ENCODE peak calls at places on chromosomes 6 and 20, in four cellular contexts. V is psoas muscle, J is epithelial cell of esophagus, B is OCI-LY7. N is an unnamed sample.

GRCh38 chr6:144899161-144899560 is 614.0 kb downstream of the UTRN start:
- DNase-seq in V (no peak), B (no peak), J (no peak), N (no peak)

GRCh38 chr6:71197770-71198169 is 90.8 kb upstream of the OGFRL1 start:
- DNase-seq in B (no peak), J (peak; percentile 45), V (no peak), N (no peak)

GRCh38 chr6:89110288-89110687 is 7.6 kb downstream of the SRSF12 start:
- DNase-seq in V (no peak), B (no peak), J (no peak), N (no peak)

GRCh38 chr6:48766349-48766748 is 655.4 kb upstream of the PTCHD4 start:
- DNase-seq in B (no peak), V (no peak), J (peak; percentile 95), N (no peak)

GRCh38 chr6:7150381-7151064 is 42.8 kb downstream of the RREB1 start:
- DNase-seq in V (no peak), B (no peak), J (no peak), N (no peak)

GRCh38 chr6:2396856-2397640 is 151.6 kb upstream of the GMDS start:
- DNase-seq in J (peak; percentile 24), B (no peak), V (peak; percentile 29), N (no peak)

GRCh38 chr6:3193102-3193837 is 34.2 kb downstream of the TUBB2B start:
- DNase-seq in J (no peak), B (no peak), V (no peak), N (no peak)

GRCh38 chr6:93177918-93178317 is 241.4 kb downstream of the EPHA7 start:
- DNase-seq in J (no peak), B (peak; percentile 12), V (no peak), N (no peak)

GRCh38 chr20:9570612-9571011 is 56.2 kb downstream of the LAMP5 start:
- DNase-seq in B (no peak), J (no peak), V (no peak), N (no peak)

GRCh38 chr20:15378151-15378550 is 1040.7 kb upstream of the FLRT3 start:
- DNase-seq in B (no peak), J (no peak), V (no peak), N (no peak)

GRCh38 chr20:50172347-50173013 is 18.1 kb upstream of the CEBPB start:
- DNase-seq in V (peak; percentile 88), J (peak; percentile 56), B (no peak), N (no peak)

GRCh38 chr20:32018269-32019155 is 8.3 kb downstream of the CCM2L start:
- DNase-seq in J (peak; percentile 26), V (peak; percentile 52), B (peak; percentile 60), N (peak; percentile 34)

GRCh38 chr6:154252676-154253075 is 103.9 kb downstream of the IPCEF1 start:
- DNase-seq in J (no peak), V (no peak), B (no peak), N (no peak)

GRCh38 chr6:156378853-156379252 is 398.3 kb upstream of the ARID1B start:
- DNase-seq in B (peak; percentile 30), V (no peak), J (no peak), N (peak; percentile 29)

GRCh38 chr6:129744201-129744879 is 34.4 kb upstream of the ARHGAP18 start:
- DNase-seq in J (peak; percentile 65), V (no peak), B (peak; percentile 37), N (no peak)

GRCh38 chr6:80543598-80544181 is 437.2 kb downstream of the BCKDHB start:
- DNase-seq in B (no peak), J (peak; percentile 78), V (no peak), N (no peak)

GRCh38 chr6:89411019-89411268 is 1.1 kb downstream of the RRAGD start:
- DNase-seq in V (no peak), J (no peak), B (peak; percentile 24), N (peak; percentile 16)

GRCh38 chr6:39684790-39685485 is 40.3 kb downstream of the KIF6 start:
- DNase-seq in B (no peak), J (peak; percentile 15), V (no peak), N (no peak)

DNA sequence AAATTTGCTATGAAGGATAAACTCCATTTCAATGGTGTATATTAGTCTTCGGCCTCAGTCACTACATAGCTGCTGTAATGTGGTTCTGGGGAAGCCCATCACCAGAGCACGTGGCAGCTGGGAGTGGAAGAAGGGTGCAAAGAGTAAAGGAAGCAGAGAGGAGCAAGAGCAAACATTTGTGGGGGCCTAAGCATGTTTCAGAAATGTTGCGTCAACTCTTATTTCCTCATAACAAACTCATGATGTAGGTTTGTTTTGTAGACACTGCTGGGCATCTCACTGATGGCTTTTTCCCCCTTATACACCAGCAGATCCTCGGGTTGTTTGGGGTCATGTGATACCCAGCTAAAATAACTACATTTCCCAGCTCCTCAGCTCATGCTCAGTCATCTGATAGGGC is 37.3 kb downstream of the DOK5 start:
- DNase-seq in V (no peak), J (no peak), B (no peak), N (no peak)
- H3K4me3 ChIP-seq in V (no peak overlapping the region), J (no peak overlapping the region), B (no peak overlapping the region), N (no peak overlapping the region)

GRCh38 chr6:52535711-52536423 is 41.0 kb downstream of the TRAM2 start:
- DNase-seq in J (no peak), V (no peak), B (peak; percentile 61), N (no peak)
- H3K4me3 ChIP-seq in J (no peak overlapping the region), V (no peak overlapping the region), B (peak overlapping the region; percentile 55), N (no peak overlapping the region)

GRCh38 chr6:150753404-150754184 is 111.9 kb upstream of the MTHFD1L start:
- DNase-seq in B (no peak), V (no peak), J (no peak), N (no peak)
- H3K4me3 ChIP-seq in B (no peak overlapping the region), V (no peak overlapping the region), J (no peak overlapping the region), N (no peak overlapping the region)

GRCh38 chr6:148947621-148948444 is 201.0 kb downstream of the UST start:
- DNase-seq in V (peak; percentile 77), B (peak; percentile 78), J (peak; percentile 83), N (peak; percentile 59)

GRCh38 chr6:148954461-148954860 is 207.6 kb downstream of the UST start:
- DNase-seq in V (no peak), J (no peak), B (no peak), N (no peak)

GRCh38 chr6:148954934-148955915 is 208.4 kb downstream of the UST start:
- DNase-seq in J (peak; percentile 27), V (no peak), B (no peak), N (no peak)

GRCh38 chr6:148951662-148952061 is 204.8 kb downstream of the UST start:
- DNase-seq in J (no peak), B (no peak), V (no peak), N (no peak)

GRCh38 chr6:148952147-148953041 is 205.6 kb downstream of the UST start:
- DNase-seq in B (no peak), J (peak; percentile 39), V (no peak), N (no peak)
- H3K4me3 ChIP-seq in B (no peak overlapping the region), J (no peak overlapping the region), V (no peak overlapping the region), N (no peak overlapping the region)

GRCh38 chr20:62653951-62654685 is 11.8 kb downstream of the SLCO4A1 start:
- DNase-seq in J (no peak), V (no peak), B (peak; percentile 22), N (no peak)

GRCh38 chr20:62651285-62652021 is 9.2 kb downstream of the SLCO4A1 start:
- DNase-seq in B (peak; percentile 71), J (peak; percentile 9), V (peak; percentile 61), N (peak; percentile 88)

GRCh38 chr20:62653373-62653772 is 11.1 kb downstream of the SLCO4A1 start:
- DNase-seq in J (no peak), B (no peak), V (no peak), N (no peak)

GRCh38 chr20:62652051-62652893 is 10.0 kb downstream of the SLCO4A1 start:
- DNase-seq in V (peak; percentile 94), B (peak; percentile 80), J (peak; percentile 93), N (peak; percentile 78)

GRCh38 chr20:62652894-62653305 is 10.6 kb downstream of the SLCO4A1 start:
- DNase-seq in V (no peak), B (no peak), J (no peak), N (no peak)
- H3K4me3 ChIP-seq in V (peak overlapping the region; percentile 52), B (no peak overlapping the region), J (no peak overlapping the region), N (peak overlapping the region; percentile 40)

GRCh38 chr20:23879328-23879798 is at the start of gene CST5:
- DNase-seq in V (no peak), J (no peak), B (no peak), N (no peak)
- H3K4me3 ChIP-seq in V (no peak within 1 kb of the TSS), J (no peak within 1 kb of the TSS), B (no peak within 1 kb of the TSS), N (no peak within 1 kb of the TSS)

GRCh38 chr20:37384683-37385174 is 38.8 kb downstream of the SRC start:
- DNase-seq in V (peak; percentile 75), J (peak; percentile 46), B (peak; percentile 74), N (peak; percentile 72)
- H3K4me3 ChIP-seq in V (peak overlapping the region; percentile 69), J (no peak overlapping the region), B (peak overlapping the region; percentile 53), N (peak overlapping the region; percentile 28)

N was measured in naive thymus-derived CD4-positive, alpha-beta T cell.